ENCODE peak calls at places on chromosomes 1 and 21, in eight cellular contexts. One of them, this sample, is unnamed.

GRCh38 chr1:234582626-234583354 is 27.2 kb downstream of the IRF2BP2 start:
- DNase-seq in HCEC 1CT: no peak
- DNase-seq in RWPE1: no peak
- DNase-seq in activated CD8-positive, alpha-beta memory T cell treated with anti-CD3 and anti-CD28 coated beads, Interleukin-2, amount 10 ng/mL, durations not matched to agents 7 days and 5 days: peak; percentile 29
- DNase-seq in HT-29: no peak
- DNase-seq in putamen: no peak
- DNase-seq in epithelial cell of proximal tubule: no peak
- DNase-seq in brain microvascular endothelial cell: peak; percentile 12
- DNase-seq in this sample: no peak

GRCh38 chr1:119712342-119713038 is 756 bp downstream of the PHGDH start:
- DNase-seq in HCEC 1CT: peak; percentile 84
- DNase-seq in RWPE1: peak; percentile 87
- DNase-seq in activated CD8-positive, alpha-beta memory T cell treated with anti-CD3 and anti-CD28 coated beads, Interleukin-2, amount 10 ng/mL, durations not matched to agents 7 days and 5 days: peak; percentile 79
- DNase-seq in HT-29: peak; percentile 27
- DNase-seq in putamen: peak; percentile 64
- DNase-seq in epithelial cell of proximal tubule: no peak
- DNase-seq in brain microvascular endothelial cell: peak; percentile 85
- DNase-seq in this sample: peak; percentile 69

GRCh38 chr21:31529406-31529805 is 130.1 kb upstream of the SOD1 start:
- DNase-seq in HCEC 1CT: no peak
- DNase-seq in RWPE1: no peak
- DNase-seq in activated CD8-positive, alpha-beta memory T cell treated with anti-CD3 and anti-CD28 coated beads, Interleukin-2, amount 10 ng/mL, durations not matched to agents 7 days and 5 days: no peak
- DNase-seq in HT-29: no peak
- DNase-seq in putamen: no peak
- DNase-seq in epithelial cell of proximal tubule: no peak
- DNase-seq in brain microvascular endothelial cell: no peak
- DNase-seq in this sample: no peak

GRCh38 chr1:184881941-184882648 is 92.2 kb downstream of the NIBAN1 start:
- DNase-seq in HCEC 1CT: no peak
- DNase-seq in RWPE1: no peak
- DNase-seq in activated CD8-positive, alpha-beta memory T cell treated with anti-CD3 and anti-CD28 coated beads, Interleukin-2, amount 10 ng/mL, durations not matched to agents 7 days and 5 days: no peak
- DNase-seq in HT-29: no peak
- DNase-seq in putamen: no peak
- DNase-seq in epithelial cell of proximal tubule: no peak
- DNase-seq in brain microvascular endothelial cell: peak; percentile 40
- DNase-seq in this sample: no peak

GRCh38 chr21:38805282-38806152 is at the start of gene ETS2:
- DNase-seq in HCEC 1CT: peak; percentile 94
- DNase-seq in RWPE1: peak; percentile 72
- DNase-seq in activated CD8-positive, alpha-beta memory T cell treated with anti-CD3 and anti-CD28 coated beads, Interleukin-2, amount 10 ng/mL, durations not matched to agents 7 days and 5 days: peak; percentile 80
- DNase-seq in HT-29: peak; percentile 90
- DNase-seq in putamen: peak; percentile 85
- DNase-seq in epithelial cell of proximal tubule: no peak
- DNase-seq in brain microvascular endothelial cell: peak; percentile 73
- DNase-seq in this sample: peak; percentile 81

GRCh38 chr1:178341218-178341956 is 155.4 kb downstream of the CLEC20A start:
- DNase-seq in HCEC 1CT: peak; percentile 89
- DNase-seq in RWPE1: peak; percentile 86
- DNase-seq in activated CD8-positive, alpha-beta memory T cell treated with anti-CD3 and anti-CD28 coated beads, Interleukin-2, amount 10 ng/mL, durations not matched to agents 7 days and 5 days: no peak
- DNase-seq in HT-29: peak; percentile 92
- DNase-seq in putamen: no peak
- DNase-seq in epithelial cell of proximal tubule: peak; percentile 49
- DNase-seq in brain microvascular endothelial cell: peak; percentile 93
- DNase-seq in this sample: peak; percentile 95

GRCh38 chr1:153697191-153697872 is 18.8 kb downstream of the NPR1 start:
- DNase-seq in HCEC 1CT: no peak
- DNase-seq in RWPE1: peak; percentile 16
- DNase-seq in activated CD8-positive, alpha-beta memory T cell treated with anti-CD3 and anti-CD28 coated beads, Interleukin-2, amount 10 ng/mL, durations not matched to agents 7 days and 5 days: no peak
- DNase-seq in HT-29: peak; percentile 34
- DNase-seq in putamen: no peak
- DNase-seq in epithelial cell of proximal tubule: no peak
- DNase-seq in brain microvascular endothelial cell: no peak
- DNase-seq in this sample: peak; percentile 55

GRCh38 chr1:62138029-62138428 is 56.6 kb upstream of the L1TD1 start:
- DNase-seq in HCEC 1CT: no peak
- DNase-seq in RWPE1: no peak
- DNase-seq in activated CD8-positive, alpha-beta memory T cell treated with anti-CD3 and anti-CD28 coated beads, Interleukin-2, amount 10 ng/mL, durations not matched to agents 7 days and 5 days: no peak
- DNase-seq in HT-29: no peak
- DNase-seq in putamen: no peak
- DNase-seq in epithelial cell of proximal tubule: no peak
- DNase-seq in brain microvascular endothelial cell: no peak
- DNase-seq in this sample: no peak

GRCh38 chr1:58031416-58031815 is 515.1 kb downstream of the OMA1 start:
- DNase-seq in HCEC 1CT: no peak
- DNase-seq in RWPE1: no peak
- DNase-seq in activated CD8-positive, alpha-beta memory T cell treated with anti-CD3 and anti-CD28 coated beads, Interleukin-2, amount 10 ng/mL, durations not matched to agents 7 days and 5 days: no peak
- DNase-seq in HT-29: no peak
- DNase-seq in putamen: no peak
- DNase-seq in epithelial cell of proximal tubule: no peak
- DNase-seq in brain microvascular endothelial cell: no peak
- DNase-seq in this sample: no peak

GRCh38 chr1:99441234-99442095 is 177.2 kb downstream of the PLPPR4 start:
- DNase-seq in HCEC 1CT: peak; percentile 62
- DNase-seq in RWPE1: no peak
- DNase-seq in activated CD8-positive, alpha-beta memory T cell treated with anti-CD3 and anti-CD28 coated beads, Interleukin-2, amount 10 ng/mL, durations not matched to agents 7 days and 5 days: no peak
- DNase-seq in HT-29: peak; percentile 2
- DNase-seq in putamen: no peak
- DNase-seq in epithelial cell of proximal tubule: no peak
- DNase-seq in brain microvascular endothelial cell: peak; percentile 37
- DNase-seq in this sample: peak; percentile 74

GRCh38 chr1:6273380-6273891 is 12.5 kb upstream of the GPR153 start:
- DNase-seq in HCEC 1CT: peak; percentile 20
- DNase-seq in RWPE1: peak; percentile 51
- DNase-seq in activated CD8-positive, alpha-beta memory T cell treated with anti-CD3 and anti-CD28 coated beads, Interleukin-2, amount 10 ng/mL, durations not matched to agents 7 days and 5 days: no peak
- DNase-seq in HT-29: peak; percentile 57
- DNase-seq in putamen: peak; percentile 58
- DNase-seq in epithelial cell of proximal tubule: peak; percentile 58
- DNase-seq in brain microvascular endothelial cell: peak; percentile 41
- DNase-seq in this sample: no peak

GRCh38 chr1:40948741-40949528 is 30.6 kb upstream of the CTPS1 start:
- DNase-seq in HCEC 1CT: peak; percentile 70
- DNase-seq in RWPE1: peak; percentile 58
- DNase-seq in activated CD8-positive, alpha-beta memory T cell treated with anti-CD3 and anti-CD28 coated beads, Interleukin-2, amount 10 ng/mL, durations not matched to agents 7 days and 5 days: peak; percentile 82
- DNase-seq in HT-29: peak; percentile 93
- DNase-seq in putamen: peak; percentile 40
- DNase-seq in epithelial cell of proximal tubule: peak; percentile 71
- DNase-seq in brain microvascular endothelial cell: peak; percentile 84
- DNase-seq in this sample: peak; percentile 85

GRCh38 chr1:221829327-221830011 is 87.6 kb upstream of the DUSP10 start:
- DNase-seq in HCEC 1CT: peak; percentile 97
- DNase-seq in RWPE1: peak; percentile 93
- DNase-seq in activated CD8-positive, alpha-beta memory T cell treated with anti-CD3 and anti-CD28 coated beads, Interleukin-2, amount 10 ng/mL, durations not matched to agents 7 days and 5 days: peak; percentile 86
- DNase-seq in HT-29: no peak
- DNase-seq in putamen: no peak
- DNase-seq in epithelial cell of proximal tubule: peak; percentile 89
- DNase-seq in brain microvascular endothelial cell: peak; percentile 99
- DNase-seq in this sample: peak; percentile 93

GRCh38 chr1:238487931-238488330 is 597.2 kb upstream of the ZP4 start:
- DNase-seq in HCEC 1CT: no peak
- DNase-seq in RWPE1: no peak
- DNase-seq in activated CD8-positive, alpha-beta memory T cell treated with anti-CD3 and anti-CD28 coated beads, Interleukin-2, amount 10 ng/mL, durations not matched to agents 7 days and 5 days: no peak
- DNase-seq in HT-29: no peak
- DNase-seq in putamen: no peak
- DNase-seq in epithelial cell of proximal tubule: no peak
- DNase-seq in brain microvascular endothelial cell: no peak
- DNase-seq in this sample: no peak

GRCh38 chr1:233707153-233707905 is 93.4 kb downstream of the KCNK1 start:
- DNase-seq in HCEC 1CT: no peak
- DNase-seq in RWPE1: peak; percentile 86
- DNase-seq in activated CD8-positive, alpha-beta memory T cell treated with anti-CD3 and anti-CD28 coated beads, Interleukin-2, amount 10 ng/mL, durations not matched to agents 7 days and 5 days: no peak
- DNase-seq in HT-29: peak; percentile 82
- DNase-seq in putamen: no peak
- DNase-seq in epithelial cell of proximal tubule: no peak
- DNase-seq in brain microvascular endothelial cell: no peak
- DNase-seq in this sample: no peak

GRCh38 chr1:4658643-4659042 is 4.2 kb downstream of the AJAP1 start:
- DNase-seq in HCEC 1CT: no peak
- DNase-seq in RWPE1: no peak
- DNase-seq in activated CD8-positive, alpha-beta memory T cell treated with anti-CD3 and anti-CD28 coated beads, Interleukin-2, amount 10 ng/mL, durations not matched to agents 7 days and 5 days: no peak
- DNase-seq in HT-29: no peak
- DNase-seq in putamen: no peak
- DNase-seq in epithelial cell of proximal tubule: no peak
- DNase-seq in brain microvascular endothelial cell: no peak
- DNase-seq in this sample: no peak

GRCh38 chr1:206935491-206936067 is 10.7 kb downstream of the PIGR start:
- DNase-seq in HCEC 1CT: peak; percentile 17
- DNase-seq in RWPE1: no peak
- DNase-seq in activated CD8-positive, alpha-beta memory T cell treated with anti-CD3 and anti-CD28 coated beads, Interleukin-2, amount 10 ng/mL, durations not matched to agents 7 days and 5 days: peak; percentile 64
- DNase-seq in HT-29: peak; percentile 64
- DNase-seq in putamen: no peak
- DNase-seq in epithelial cell of proximal tubule: no peak
- DNase-seq in brain microvascular endothelial cell: peak; percentile 1
- DNase-seq in this sample: peak; percentile 25

GRCh38 chr1:21665711-21666571 is 3.2 kb downstream of the RAP1GAP start:
- DNase-seq in HCEC 1CT: no peak
- DNase-seq in RWPE1: no peak
- DNase-seq in activated CD8-positive, alpha-beta memory T cell treated with anti-CD3 and anti-CD28 coated beads, Interleukin-2, amount 10 ng/mL, durations not matched to agents 7 days and 5 days: no peak
- DNase-seq in HT-29: no peak
- DNase-seq in putamen: no peak
- DNase-seq in epithelial cell of proximal tubule: no peak
- DNase-seq in brain microvascular endothelial cell: no peak
- DNase-seq in this sample: no peak

GRCh38 chr1:118396824-118397530 is 211.9 kb upstream of the SPAG17 start:
- DNase-seq in HCEC 1CT: no peak
- DNase-seq in RWPE1: no peak
- DNase-seq in activated CD8-positive, alpha-beta memory T cell treated with anti-CD3 and anti-CD28 coated beads, Interleukin-2, amount 10 ng/mL, durations not matched to agents 7 days and 5 days: no peak
- DNase-seq in HT-29: no peak
- DNase-seq in putamen: no peak
- DNase-seq in epithelial cell of proximal tubule: no peak
- DNase-seq in brain microvascular endothelial cell: no peak
- DNase-seq in this sample: no peak

GRCh38 chr1:204203206-204203767 is 7.0 kb upstream of the KISS1 start:
- DNase-seq in HCEC 1CT: no peak
- DNase-seq in RWPE1: peak; percentile 38
- DNase-seq in activated CD8-positive, alpha-beta memory T cell treated with anti-CD3 and anti-CD28 coated beads, Interleukin-2, amount 10 ng/mL, durations not matched to agents 7 days and 5 days: no peak
- DNase-seq in HT-29: no peak
- DNase-seq in putamen: no peak
- DNase-seq in epithelial cell of proximal tubule: no peak
- DNase-seq in brain microvascular endothelial cell: no peak
- DNase-seq in this sample: no peak

GRCh38 chr1:156498447-156499193 is 2.0 kb downstream of the MEF2D start:
- DNase-seq in HCEC 1CT: peak; percentile 65
- DNase-seq in RWPE1: no peak
- DNase-seq in activated CD8-positive, alpha-beta memory T cell treated with anti-CD3 and anti-CD28 coated beads, Interleukin-2, amount 10 ng/mL, durations not matched to agents 7 days and 5 days: no peak
- DNase-seq in HT-29: no peak
- DNase-seq in putamen: no peak
- DNase-seq in epithelial cell of proximal tubule: no peak
- DNase-seq in brain microvascular endothelial cell: no peak
- DNase-seq in this sample: peak; percentile 86

GRCh38 chr1:235012436-235013210 is 116.0 kb downstream of the TOMM20 start:
- DNase-seq in HCEC 1CT: no peak
- DNase-seq in RWPE1: no peak
- DNase-seq in activated CD8-positive, alpha-beta memory T cell treated with anti-CD3 and anti-CD28 coated beads, Interleukin-2, amount 10 ng/mL, durations not matched to agents 7 days and 5 days: no peak
- DNase-seq in HT-29: peak; percentile 58
- DNase-seq in putamen: peak; percentile 47
- DNase-seq in epithelial cell of proximal tubule: no peak
- DNase-seq in brain microvascular endothelial cell: no peak
- DNase-seq in this sample: peak; percentile 53

GRCh38 chr1:238954865-238955264 is 431.5 kb upstream of the CHRM3 start:
- DNase-seq in HCEC 1CT: no peak
- DNase-seq in RWPE1: peak; percentile 8
- DNase-seq in activated CD8-positive, alpha-beta memory T cell treated with anti-CD3 and anti-CD28 coated beads, Interleukin-2, amount 10 ng/mL, durations not matched to agents 7 days and 5 days: no peak
- DNase-seq in HT-29: no peak
- DNase-seq in putamen: no peak
- DNase-seq in epithelial cell of proximal tubule: no peak
- DNase-seq in brain microvascular endothelial cell: peak; percentile 2
- DNase-seq in this sample: no peak

GRCh38 chr1:156709743-156710489 is 4.5 kb upstream of the CRABP2 start:
- DNase-seq in HCEC 1CT: peak; percentile 29
- DNase-seq in RWPE1: peak; percentile 91
- DNase-seq in activated CD8-positive, alpha-beta memory T cell treated with anti-CD3 and anti-CD28 coated beads, Interleukin-2, amount 10 ng/mL, durations not matched to agents 7 days and 5 days: no peak
- DNase-seq in HT-29: peak; percentile 85
- DNase-seq in putamen: no peak
- DNase-seq in epithelial cell of proximal tubule: no peak
- DNase-seq in brain microvascular endothelial cell: no peak
- DNase-seq in this sample: peak; percentile 52

GRCh38 chr1:108107658-108108057 is 92.5 kb downstream of the SLC25A24 start:
- DNase-seq in HCEC 1CT: peak; percentile 19
- DNase-seq in RWPE1: no peak
- DNase-seq in activated CD8-positive, alpha-beta memory T cell treated with anti-CD3 and anti-CD28 coated beads, Interleukin-2, amount 10 ng/mL, durations not matched to agents 7 days and 5 days: no peak
- DNase-seq in HT-29: no peak
- DNase-seq in putamen: no peak
- DNase-seq in epithelial cell of proximal tubule: no peak
- DNase-seq in brain microvascular endothelial cell: peak; percentile 80
- DNase-seq in this sample: no peak

GRCh38 chr1:3668585-3669300 is 16.4 kb downstream of the TP73 start:
- DNase-seq in HCEC 1CT: no peak
- DNase-seq in RWPE1: no peak
- DNase-seq in activated CD8-positive, alpha-beta memory T cell treated with anti-CD3 and anti-CD28 coated beads, Interleukin-2, amount 10 ng/mL, durations not matched to agents 7 days and 5 days: no peak
- DNase-seq in HT-29: peak; percentile 94
- DNase-seq in putamen: no peak
- DNase-seq in epithelial cell of proximal tubule: no peak
- DNase-seq in brain microvascular endothelial cell: no peak
- DNase-seq in this sample: no peak

GRCh38 chr1:24567792-24568388 is 12.0 kb downstream of the NCMAP start:
- DNase-seq in HCEC 1CT: no peak
- DNase-seq in RWPE1: no peak
- DNase-seq in activated CD8-positive, alpha-beta memory T cell treated with anti-CD3 and anti-CD28 coated beads, Interleukin-2, amount 10 ng/mL, durations not matched to agents 7 days and 5 days: no peak
- DNase-seq in HT-29: peak; percentile 57
- DNase-seq in putamen: no peak
- DNase-seq in epithelial cell of proximal tubule: no peak
- DNase-seq in brain microvascular endothelial cell: no peak
- DNase-seq in this sample: no peak

GRCh38 chr1:9657521-9658032 is 6.0 kb downstream of the PIK3CD start:
- DNase-seq in HCEC 1CT: no peak
- DNase-seq in RWPE1: no peak
- DNase-seq in activated CD8-positive, alpha-beta memory T cell treated with anti-CD3 and anti-CD28 coated beads, Interleukin-2, amount 10 ng/mL, durations not matched to agents 7 days and 5 days: no peak
- DNase-seq in HT-29: no peak
- DNase-seq in putamen: no peak
- DNase-seq in epithelial cell of proximal tubule: no peak
- DNase-seq in brain microvascular endothelial cell: no peak
- DNase-seq in this sample: no peak

GRCh38 chr21:22575165-22575584 is 1577.0 kb downstream of the NCAM2 start:
- DNase-seq in HCEC 1CT: no peak
- DNase-seq in RWPE1: peak; percentile 14
- DNase-seq in activated CD8-positive, alpha-beta memory T cell treated with anti-CD3 and anti-CD28 coated beads, Interleukin-2, amount 10 ng/mL, durations not matched to agents 7 days and 5 days: no peak
- DNase-seq in HT-29: peak; percentile 4
- DNase-seq in putamen: no peak
- DNase-seq in epithelial cell of proximal tubule: no peak
- DNase-seq in brain microvascular endothelial cell: no peak
- DNase-seq in this sample: peak; percentile 93

GRCh38 chr1:241802849-241803248 is 45.2 kb upstream of the EXO1 start:
- DNase-seq in HCEC 1CT: no peak
- DNase-seq in RWPE1: no peak
- DNase-seq in activated CD8-positive, alpha-beta memory T cell treated with anti-CD3 and anti-CD28 coated beads, Interleukin-2, amount 10 ng/mL, durations not matched to agents 7 days and 5 days: no peak
- DNase-seq in HT-29: no peak
- DNase-seq in putamen: no peak
- DNase-seq in epithelial cell of proximal tubule: no peak
- DNase-seq in brain microvascular endothelial cell: no peak
- DNase-seq in this sample: no peak

GRCh38 chr21:44520326-44521300 is 19.4 kb downstream of the KRTAP10-1 start:
- DNase-seq in HCEC 1CT: no peak
- DNase-seq in RWPE1: no peak
- DNase-seq in activated CD8-positive, alpha-beta memory T cell treated with anti-CD3 and anti-CD28 coated beads, Interleukin-2, amount 10 ng/mL, durations not matched to agents 7 days and 5 days: no peak
- DNase-seq in HT-29: no peak
- DNase-seq in putamen: no peak
- DNase-seq in epithelial cell of proximal tubule: no peak
- DNase-seq in brain microvascular endothelial cell: no peak
- DNase-seq in this sample: no peak

GRCh38 chr1:116316373-116316772 is 56.7 kb upstream of the ATP1A1 start:
- DNase-seq in HCEC 1CT: no peak
- DNase-seq in RWPE1: no peak
- DNase-seq in activated CD8-positive, alpha-beta memory T cell treated with anti-CD3 and anti-CD28 coated beads, Interleukin-2, amount 10 ng/mL, durations not matched to agents 7 days and 5 days: no peak
- DNase-seq in HT-29: no peak
- DNase-seq in putamen: no peak
- DNase-seq in epithelial cell of proximal tubule: no peak
- DNase-seq in brain microvascular endothelial cell: no peak
- DNase-seq in this sample: no peak

This sample was measured in endothelial cell of umbilical vein.